ENCODE peak calls at places on chromosomes 7 and 10, in seven cellular contexts. One of them, this sample, is unnamed.

GRCh38 chr7:69184339-69184738 is 413.9 kb upstream of the AUTS2 start:
- DNase-seq in germinal center: no peak
- DNase-seq in lower lobe of right lung: no peak
- DNase-seq in NCI-H1105: no peak
- DNase-seq in Calu3: no peak
- DNase-seq in posterior vena cava: no peak
- DNase-seq in cardiac fibroblast: no peak
- DNase-seq in this sample: no peak

GRCh38 chr10:112689327-112689726 is 242.3 kb downstream of the VTI1A start:
- DNase-seq in germinal center: no peak
- DNase-seq in lower lobe of right lung: no peak
- DNase-seq in NCI-H1105: no peak
- DNase-seq in Calu3: peak; percentile 50
- DNase-seq in posterior vena cava: no peak
- DNase-seq in cardiac fibroblast: peak; percentile 37
- DNase-seq in this sample: peak; percentile 20

GRCh38 chr10:30384791-30385201 is 35.7 kb upstream of the MTPAP start:
- DNase-seq in germinal center: no peak
- DNase-seq in lower lobe of right lung: no peak
- DNase-seq in NCI-H1105: no peak
- DNase-seq in Calu3: peak; percentile 50
- DNase-seq in posterior vena cava: peak; percentile 29
- DNase-seq in cardiac fibroblast: peak; percentile 45
- DNase-seq in this sample: no peak

GRCh38 chr10:17682236-17682946 is 38.4 kb downstream of the STAM start:
- DNase-seq in germinal center: no peak
- DNase-seq in lower lobe of right lung: no peak
- DNase-seq in NCI-H1105: no peak
- DNase-seq in Calu3: no peak
- DNase-seq in posterior vena cava: no peak
- DNase-seq in cardiac fibroblast: no peak
- DNase-seq in this sample: no peak

GRCh38 chr7:30845426-30846135 is 66.1 kb upstream of the AQP1 start:
- DNase-seq in germinal center: no peak
- DNase-seq in lower lobe of right lung: peak; percentile 90
- DNase-seq in NCI-H1105: no peak
- DNase-seq in Calu3: no peak
- DNase-seq in posterior vena cava: peak; percentile 86
- DNase-seq in cardiac fibroblast: peak; percentile 30
- DNase-seq in this sample: peak; percentile 41

GRCh38 chr7:132872034-132872433 is 209.9 kb downstream of the CHCHD3 start:
- DNase-seq in germinal center: no peak
- DNase-seq in lower lobe of right lung: no peak
- DNase-seq in NCI-H1105: no peak
- DNase-seq in Calu3: no peak
- DNase-seq in posterior vena cava: no peak
- DNase-seq in cardiac fibroblast: no peak
- DNase-seq in this sample: no peak

GRCh38 chr7:115631782-115632181 is 398.8 kb downstream of the TFEC start:
- DNase-seq in germinal center: no peak
- DNase-seq in lower lobe of right lung: no peak
- DNase-seq in NCI-H1105: no peak
- DNase-seq in Calu3: no peak
- DNase-seq in posterior vena cava: no peak
- DNase-seq in cardiac fibroblast: peak; percentile 1
- DNase-seq in this sample: no peak

GRCh38 chr7:34453150-34453549 is 204.9 kb upstream of the NPSR1 start:
- DNase-seq in germinal center: no peak
- DNase-seq in lower lobe of right lung: no peak
- DNase-seq in NCI-H1105: no peak
- DNase-seq in Calu3: no peak
- DNase-seq in posterior vena cava: no peak
- DNase-seq in cardiac fibroblast: peak; percentile 46
- DNase-seq in this sample: no peak

GRCh38 chr10:50404021-50404823 is 152.9 kb upstream of the ASAH2 start:
- DNase-seq in germinal center: no peak
- DNase-seq in lower lobe of right lung: no peak
- DNase-seq in NCI-H1105: no peak
- DNase-seq in Calu3: no peak
- DNase-seq in posterior vena cava: no peak
- DNase-seq in cardiac fibroblast: no peak
- DNase-seq in this sample: no peak

GRCh38 chr10:71456631-71457030 is 59.9 kb downstream of the CDH23 start:
- DNase-seq in germinal center: no peak
- DNase-seq in lower lobe of right lung: no peak
- DNase-seq in NCI-H1105: no peak
- DNase-seq in Calu3: no peak
- DNase-seq in posterior vena cava: no peak
- DNase-seq in cardiac fibroblast: no peak
- DNase-seq in this sample: no peak

GRCh38 chr7:45662018-45662417 is 87.8 kb downstream of the ADCY1 start:
- DNase-seq in germinal center: no peak
- DNase-seq in lower lobe of right lung: no peak
- DNase-seq in NCI-H1105: no peak
- DNase-seq in Calu3: no peak
- DNase-seq in posterior vena cava: no peak
- DNase-seq in cardiac fibroblast: no peak
- DNase-seq in this sample: no peak

GRCh38 chr10:7397049-7397448 is 13.8 kb downstream of the SFMBT2 start:
- DNase-seq in germinal center: no peak
- DNase-seq in lower lobe of right lung: no peak
- DNase-seq in NCI-H1105: no peak
- DNase-seq in Calu3: no peak
- DNase-seq in posterior vena cava: no peak
- DNase-seq in cardiac fibroblast: no peak
- DNase-seq in this sample: no peak

GRCh38 chr7:25949672-25950487 is 202.1 kb upstream of the NFE2L3 start:
- DNase-seq in germinal center: peak; percentile 34
- DNase-seq in lower lobe of right lung: no peak
- DNase-seq in NCI-H1105: no peak
- DNase-seq in Calu3: no peak
- DNase-seq in posterior vena cava: no peak
- DNase-seq in cardiac fibroblast: no peak
- DNase-seq in this sample: no peak

GRCh38 chr10:129642427-129642826 is 175.4 kb downstream of the MGMT start:
- DNase-seq in germinal center: no peak
- DNase-seq in lower lobe of right lung: no peak
- DNase-seq in NCI-H1105: no peak
- DNase-seq in Calu3: peak; percentile 18
- DNase-seq in posterior vena cava: no peak
- DNase-seq in cardiac fibroblast: peak; percentile 13
- DNase-seq in this sample: no peak

GRCh38 chr7:117892821-117893220 is 19.6 kb upstream of the CTTNBP2 start:
- DNase-seq in germinal center: no peak
- DNase-seq in lower lobe of right lung: no peak
- DNase-seq in NCI-H1105: no peak
- DNase-seq in Calu3: no peak
- DNase-seq in posterior vena cava: no peak
- DNase-seq in cardiac fibroblast: no peak
- DNase-seq in this sample: no peak

GRCh38 chr10:76553231-76553630 is 1084.4 kb downstream of the KCNMA1 start:
- DNase-seq in germinal center: no peak
- DNase-seq in lower lobe of right lung: no peak
- DNase-seq in NCI-H1105: no peak
- DNase-seq in Calu3: no peak
- DNase-seq in posterior vena cava: no peak
- DNase-seq in cardiac fibroblast: no peak
- DNase-seq in this sample: no peak

GRCh38 chr10:5948999-5949759 is 28.2 kb downstream of the IL15RA start:
- DNase-seq in germinal center: no peak
- DNase-seq in lower lobe of right lung: peak; percentile 66
- DNase-seq in NCI-H1105: no peak
- DNase-seq in Calu3: peak; percentile 63
- DNase-seq in posterior vena cava: peak; percentile 81
- DNase-seq in cardiac fibroblast: peak; percentile 77
- DNase-seq in this sample: peak; percentile 79

GRCh38 chr10:60877777-60878120 is 66.2 kb downstream of the RHOBTB1 start:
- DNase-seq in germinal center: no peak
- DNase-seq in lower lobe of right lung: no peak
- DNase-seq in NCI-H1105: no peak
- DNase-seq in Calu3: no peak
- DNase-seq in posterior vena cava: no peak
- DNase-seq in cardiac fibroblast: no peak
- DNase-seq in this sample: no peak